ENCODE peak calls at places on chromosome 9, in five cellular contexts. S, Q, A, M and T are unnamed samples.

GRCh38 chr9:33233659-33234335 is 6.2 kb upstream of the SPINK4 start:
- DNase-seq in Q (no peak), A (no peak), M (no peak), S (peak), T (peak)

GRCh38 chr9:92671323-92671722 is 1.4 kb upstream of the IPPK start:
- DNase-seq in M (no peak), Q (peak), A (no peak), S (peak), T (peak)

GRCh38 chr9:89431930-89432725 is 65.8 kb downstream of the SEMA4D start:
- DNase-seq in S (no peak), A (no peak), M (no peak), Q (no peak), T (no peak)

GRCh38 chr9:105026451-105026850 is 98.5 kb upstream of the ABCA1 start:
- DNase-seq in S (no peak), M (no peak), A (no peak), Q (no peak), T (no peak)

GRCh38 chr9:91886433-91887031 is 63.5 kb downstream of the ROR2 start:
- DNase-seq in M (no peak), S (no peak), A (peak), Q (no peak), T (no peak)

GRCh38 chr9:15213249-15213648 is 93.8 kb downstream of the TTC39B start:
- DNase-seq in Q (no peak), S (no peak), M (no peak), A (no peak), T (no peak)

GRCh38 chr9:111854799-111855198 is 41.8 kb upstream of the UGCG start:
- DNase-seq in M (no peak), Q (no peak), S (no peak), A (no peak), T (no peak)

GRCh38 chr9:16179566-16179965 is 626.7 kb downstream of the CCDC171 start:
- DNase-seq in S (no peak), M (no peak), Q (no peak), A (no peak), T (no peak)

GRCh38 chr9:85062385-85062784 is 392.9 kb downstream of the NTRK2 start:
- DNase-seq in S (no peak), Q (no peak), A (no peak), M (no peak), T (no peak)

GRCh38 chr9:12684923-12685468 is 8.2 kb upstream of the TYRP1 start:
- DNase-seq in M (no peak), Q (no peak), A (no peak), S (no peak), T (peak)

GRCh38 chr9:31034311-31034710 is 1350.1 kb upstream of the ACO1 start:
- DNase-seq in Q (peak), S (no peak), A (no peak), M (no peak), T (no peak)

GRCh38 chr9:21402387-21403247 is 6.3 kb upstream of the IFNA8 start:
- DNase-seq in A (peak), S (peak), Q (no peak), M (no peak), T (no peak)

GRCh38 chr9:91978739-91979414 is 28.8 kb upstream of the ROR2 start:
- DNase-seq in M (peak), S (peak), Q (no peak), A (peak), T (peak)

GRCh38 chr9:110994771-110995241 is 43.5 kb downstream of the LPAR1 start:
- DNase-seq in A (no peak), M (no peak), S (no peak), Q (no peak), T (no peak)

GRCh38 chr9:130426883-130427282 is 17.9 kb upstream of the ASS1 start:
- DNase-seq in Q (no peak), S (peak), M (no peak), A (no peak), T (peak)

GRCh38 chr9:96587916-96588315 is 31.7 kb downstream of the CDC14B start:
- DNase-seq in Q (no peak), M (no peak), A (no peak), S (no peak), T (no peak)

GRCh38 chr9:108416321-108416720 is 439.5 kb downstream of the ACTL7B start:
- DNase-seq in Q (peak), S (peak), A (no peak), M (no peak), T (no peak)

GRCh38 chr9:95137587-95138145 is 179.8 kb downstream of the FANCC start:
- DNase-seq in S (no peak), A (no peak), Q (no peak), M (no peak), T (no peak)

GRCh38 chr9:15696979-15697378 is 144.1 kb downstream of the CCDC171 start:
- DNase-seq in Q (no peak), S (no peak), M (no peak), A (no peak), T (no peak)

GRCh38 chr9:120928015-120928719 is 1.6 kb upstream of the TRAF1 start:
- DNase-seq in S (no peak), M (no peak), Q (no peak), A (peak), T (peak)

GRCh38 chr9:92609142-92609500 is 60.8 kb downstream of the IPPK start:
- DNase-seq in Q (no peak), S (no peak), M (no peak), A (no peak), T (no peak)

GRCh38 chr9:112120471-112120925 is 54.6 kb downstream of the SUSD1 start:
- DNase-seq in Q (no peak), A (peak), M (no peak), S (no peak), T (no peak)

GRCh38 chr9:11506980-11507379 is 894.2 kb upstream of the PTPRD start:
- DNase-seq in Q (no peak), S (no peak), A (no peak), M (no peak), T (no peak)

GRCh38 chr9:126126807-126127206 is 199.8 kb upstream of the MVB12B start:
- DNase-seq in M (no peak), A (peak), Q (no peak), S (no peak), T (no peak)

GRCh38 chr9:128689293-128689770 is 310 bp downstream of the SET start:
- DNase-seq in S (peak), Q (no peak), A (no peak), M (no peak), T (no peak)

GRCh38 chr9:123383512-123384170 is 27.6 kb downstream of the CRB2 start:
- DNase-seq in S (no peak), Q (no peak), A (no peak), M (no peak), T (no peak)

GRCh38 chr9:477146-477545 is 262.5 kb downstream of the DOCK8 start:
- DNase-seq in M (no peak), A (no peak), S (no peak), Q (no peak), T (no peak)

GRCh38 chr9:121191235-121191634 is 10.4 kb downstream of the RAB14 start:
- DNase-seq in Q (no peak), A (no peak), M (no peak), S (no peak), T (no peak)

GRCh38 chr9:97388721-97389238 is 23.1 kb upstream of the TDRD7 start:
- DNase-seq in S (no peak), Q (no peak), A (no peak), M (no peak), T (no peak)

GRCh38 chr9:107770716-107771115 is 281.1 kb upstream of the KLF4 start:
- DNase-seq in S (no peak), Q (no peak), A (no peak), M (no peak), T (no peak)

GRCh38 chr9:129414377-129415021 is 206.4 kb downstream of the C9orf50 start:
- DNase-seq in M (peak), S (peak), A (no peak), Q (peak), T (no peak)

GRCh38 chr9:38018964-38019602 is 49.9 kb downstream of the SHB start:
- DNase-seq in S (peak), A (no peak), Q (peak), M (no peak), T (peak)

GRCh38 chr9:91714874-91715615 is 235.0 kb downstream of the ROR2 start:
- DNase-seq in S (no peak), A (no peak), M (no peak), Q (no peak), T (no peak)

GRCh38 chr9:122463828-122464632 is 13.7 kb downstream of the OR1J1 start:
- DNase-seq in M (peak), A (no peak), S (peak), Q (peak), T (no peak)

GRCh38 chr9:78030553-78031270 is 899 bp downstream of the GNAQ start:
- DNase-seq in M (peak), Q (no peak), A (peak), S (peak), T (peak)

GRCh38 chr9:1707291-1707690 is 307.9 kb upstream of the SMARCA2 start:
- DNase-seq in S (no peak), Q (no peak), M (no peak), A (no peak), T (no peak)

GRCh38 chr9:109771796-109772525 is 8.0 kb upstream of the PALM2AKAP2 start:
- DNase-seq in A (no peak), S (no peak), Q (no peak), M (no peak), T (no peak)

GRCh38 chr9:135555910-135556309 is 5.6 kb upstream of the PAEP start:
- DNase-seq in S (no peak), Q (no peak), M (no peak), A (no peak), T (no peak)

GRCh38 chr9:96189995-96190394 is 112.0 kb downstream of the HSD17B3 start:
- DNase-seq in M (no peak), S (no peak), A (no peak), Q (no peak), T (no peak)

GRCh38 chr9:133954862-133955529 is 37.1 kb downstream of the VAV2 start:
- DNase-seq in A (no peak), Q (no peak), M (no peak), S (no peak), T (no peak)

GRCh38 chr9:133958756-133959155 is 33.4 kb downstream of the VAV2 start:
- DNase-seq in M (no peak), Q (no peak), A (no peak), S (no peak), T (no peak)

GRCh38 chr9:133955821-133956411 is 36.2 kb downstream of the VAV2 start:
- DNase-seq in M (no peak), S (no peak), Q (no peak), A (peak), T (peak)

GRCh38 chr9:133957328-133957727 is 34.8 kb downstream of the VAV2 start:
- DNase-seq in Q (no peak), S (no peak), M (no peak), A (no peak), T (no peak)

GRCh38 chr9:133956520-133957076 is 35.5 kb downstream of the VAV2 start:
- DNase-seq in M (no peak), S (no peak), A (no peak), Q (no peak), T (peak)
- TF ChIP-seq JUN in M (no peak), S (no peak), A (no peak), Q (no peak), T (no peak)

DNA sequence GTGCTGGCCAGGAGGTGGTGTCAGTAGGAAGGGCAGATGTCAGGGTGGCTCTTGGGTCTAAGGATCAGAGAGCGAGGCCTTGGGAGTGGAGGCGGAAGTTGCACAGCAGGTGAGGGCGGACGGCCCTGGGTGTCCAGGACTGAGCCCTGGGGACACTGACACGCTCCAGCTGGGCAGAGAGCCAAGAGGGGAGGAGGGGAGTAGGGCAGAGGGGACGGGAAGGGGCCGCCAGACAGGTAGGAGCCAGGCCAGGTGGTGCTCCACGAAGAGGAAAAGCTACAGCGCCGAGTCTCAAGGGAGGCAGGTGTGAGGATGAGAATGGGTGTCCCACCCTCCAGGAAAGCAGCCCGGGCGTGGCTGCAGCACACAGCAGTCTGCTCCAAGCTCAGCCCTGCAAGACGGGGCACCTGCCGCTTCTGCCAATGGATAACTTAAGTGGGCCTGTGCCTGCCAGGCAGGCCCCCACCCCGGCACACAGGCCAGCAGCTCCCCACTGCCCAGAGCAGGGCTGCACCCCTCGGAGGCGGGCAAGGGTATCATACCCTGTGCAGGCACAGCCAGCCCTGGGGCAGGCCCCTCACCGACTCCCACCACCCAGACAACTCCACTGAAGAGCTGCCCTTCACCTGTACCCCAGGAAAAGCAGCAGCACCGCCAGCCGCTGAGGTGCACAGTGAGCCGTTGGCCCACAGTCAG is 4.9 kb downstream of the TPRN start:
- DNase-seq in Q (no peak), A (no peak), S (no peak), M (no peak), T (no peak)
- H3K4me3 ChIP-seq in Q (no peak), A (no peak), S (no peak), M (no peak), T (no peak)

GRCh38 chr9:76162751-76163500 is 231.3 kb downstream of the RFK start:
- DNase-seq in A (no peak), Q (no peak), M (no peak), S (no peak), T (no peak)
- TF ChIP-seq JUN in A (no peak), Q (no peak), M (no peak), S (no peak), T (no peak)

DNA sequence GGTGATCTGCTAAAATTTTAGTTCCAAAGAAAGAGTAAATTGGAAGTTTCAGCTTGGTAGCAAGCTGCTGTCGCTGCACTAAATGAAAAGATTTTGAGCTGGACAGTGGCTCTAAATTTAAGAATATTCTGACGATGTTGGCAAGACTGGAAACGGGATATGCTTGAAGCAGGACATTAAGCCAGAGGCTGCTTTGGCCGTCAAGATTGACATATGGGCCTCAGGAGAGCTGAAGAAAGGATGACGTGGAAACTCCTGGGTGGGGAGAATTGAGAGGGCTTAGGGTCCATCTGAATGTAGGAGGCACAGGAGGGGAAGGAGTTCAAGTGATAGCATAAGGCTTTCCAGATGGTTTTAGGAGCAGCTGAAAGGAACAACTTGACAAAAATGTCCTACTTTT is 108.8 kb downstream of the PAPPA start:
- DNase-seq in S (no peak), A (no peak), Q (no peak), M (no peak), T (no peak)
- H3K4me3 ChIP-seq in S (no peak), A (no peak), Q (no peak), M (no peak), T (no peak)

DNA sequence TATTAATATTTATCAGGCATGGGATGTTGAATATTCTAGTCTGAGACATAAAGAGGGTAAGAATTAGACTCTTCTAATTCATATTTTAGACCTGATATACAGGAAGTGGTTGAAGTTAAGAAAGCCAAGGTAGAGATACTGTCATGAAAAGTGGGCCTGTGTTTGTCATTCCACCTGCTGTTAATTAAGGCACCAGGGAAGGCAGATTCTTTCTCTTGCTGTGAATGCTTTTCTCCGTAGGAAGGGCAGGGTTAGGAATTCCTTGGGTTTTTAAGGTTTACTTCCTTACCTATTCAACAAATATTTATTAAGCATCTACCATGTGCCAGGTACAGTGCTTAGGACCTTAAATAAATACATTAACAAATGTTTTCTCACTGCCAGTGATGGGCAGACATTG is 196.4 kb downstream of the CAVIN4 start:
- DNase-seq in Q (no peak), A (no peak), M (no peak), S (no peak), T (no peak)
- TF ChIP-seq JUN in Q (no peak), A (no peak), M (no peak), S (no peak), T (no peak)

DNA sequence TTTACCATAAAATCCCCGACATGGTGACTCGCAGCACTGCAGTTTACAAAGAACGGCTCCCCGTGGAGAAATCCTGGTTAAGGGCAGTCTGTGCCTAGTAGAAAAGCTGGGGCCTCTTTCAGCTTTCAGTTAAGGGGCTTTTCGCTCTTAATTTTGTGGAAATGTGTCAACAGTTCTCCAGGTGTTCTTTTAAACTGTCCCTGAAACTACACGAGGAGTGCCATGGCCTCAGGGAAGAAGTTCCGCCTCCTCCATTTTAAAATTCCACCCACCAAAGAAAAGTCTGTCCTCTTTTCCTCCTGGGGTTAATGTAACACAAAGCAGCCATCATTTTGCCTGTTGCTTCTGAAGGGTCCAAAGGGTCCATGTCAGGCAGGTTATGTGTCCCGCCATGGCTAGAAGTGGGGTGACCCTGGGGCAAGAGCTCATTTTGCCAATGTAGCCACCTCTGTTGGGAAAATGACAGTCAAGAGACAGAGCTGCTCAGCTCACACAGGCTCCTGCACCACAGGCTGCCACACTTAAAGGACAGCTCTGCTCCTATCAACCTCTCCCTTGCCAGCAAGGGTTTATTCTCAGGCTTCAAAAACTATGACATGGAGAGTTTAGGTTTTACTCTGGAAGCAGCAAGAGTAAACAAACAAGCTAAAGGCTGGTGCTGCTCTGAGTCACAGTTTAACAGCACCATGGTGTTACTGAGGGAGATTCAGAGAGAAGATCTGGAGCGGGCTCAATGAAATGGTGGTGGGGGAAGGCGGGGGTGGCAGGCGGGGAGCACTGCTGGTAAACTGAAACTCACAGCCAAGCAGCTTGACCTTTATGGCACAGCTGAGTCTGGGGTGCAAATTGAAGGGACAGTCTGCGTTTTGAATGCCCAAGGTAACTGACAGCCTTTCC is 3.2 kb downstream of the WHRN start:
- DNase-seq in S (peak), A (peak), M (peak), Q (peak), T (no peak)
- H3K4me3 ChIP-seq in S (no peak), A (peak), M (peak), Q (peak), T (no peak)

DNA sequence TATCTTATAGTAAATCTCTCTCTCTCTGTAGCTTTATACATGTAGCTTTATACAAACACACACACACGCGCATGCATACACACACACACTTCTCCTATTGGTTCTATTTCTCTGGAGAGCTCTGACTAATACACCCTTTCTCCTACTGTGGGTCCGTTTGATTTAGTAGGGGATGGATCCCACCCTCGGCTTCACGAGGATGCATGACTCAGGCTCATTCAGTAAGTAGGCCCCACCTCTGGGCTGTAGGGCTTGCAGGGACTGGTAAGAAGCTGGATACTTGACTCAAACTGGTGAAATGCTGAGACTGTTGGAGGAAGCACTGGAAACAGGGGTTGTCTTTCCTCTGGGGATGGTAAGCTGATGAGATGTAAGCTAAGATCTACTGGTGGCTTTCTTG is 98.7 kb downstream of the SLC24A2 start:
- DNase-seq in A (no peak), M (no peak), S (no peak), Q (no peak), T (no peak)
- TF ChIP-seq JUN in A (no peak), M (no peak), S (no peak), Q (no peak), T (no peak)